ENCODE peak calls at places on chromosomes 4 and X, in four cellular contexts. Q is neural crest cell, E is AG10803, W is non-pigmented ciliary epithelial cell. O is an unnamed sample.

GRCh38 chr4:152731997-152732396 is 47.5 kb downstream of the TIGD4 start:
- DNase-seq in E (no peak), W (no peak), Q (no peak), O (no peak)

GRCh38 chr4:2786152-2786671 is 6.7 kb upstream of the SH3BP2 start:
- DNase-seq in E (no peak), Q (no peak), W (no peak), O (no peak)

GRCh38 chrX:147602297-147602696 is 309.4 kb upstream of the FMR1 start:
- DNase-seq in Q (no peak), E (no peak), W (no peak), O (peak)

GRCh38 chr4:156512622-156513021 is 459.0 kb downstream of the PDGFC start:
- DNase-seq in Q (no peak), W (no peak), E (peak), O (no peak)

GRCh38 chr4:22202351-22203343 is 254.1 kb upstream of the KCNIP4 start:
- DNase-seq in Q (no peak), W (no peak), E (no peak), O (no peak)

GRCh38 chr4:8261851-8262535 is 7.6 kb upstream of the HTRA3 start:
- DNase-seq in Q (no peak), E (no peak), W (peak), O (no peak)

GRCh38 chr4:126799471-126799870 is 833.3 kb upstream of the INTU start:
- DNase-seq in Q (no peak), E (peak), W (no peak), O (no peak)

GRCh38 chrX:115341421-115341820 is 51.9 kb downstream of the LUZP4 start:
- DNase-seq in Q (no peak), W (no peak), E (no peak), O (no peak)

GRCh38 chr4:72418458-72418857 is 150.6 kb downstream of the ADAMTS3 start:
- DNase-seq in E (peak), W (peak), Q (no peak), O (peak)

GRCh38 chr4:1855334-1856070 is 454 bp downstream of the LETM1 start:
- DNase-seq in W (no peak), E (no peak), Q (no peak), O (no peak)

GRCh38 chr4:95548738-95549245 is at the start of gene UNC5C:
- DNase-seq in Q (peak), E (peak), W (no peak), O (peak)

GRCh38 chrX:41137589-41137988 is 52.3 kb downstream of the USP9X start:
- DNase-seq in E (no peak), W (no peak), Q (no peak), O (no peak)

GRCh38 chr4:105434940-105435339 is 38.9 kb downstream of the PPA2 start:
- DNase-seq in E (no peak), Q (no peak), W (no peak), O (no peak)

GRCh38 chrX:46587158-46587557 is 13.6 kb downstream of the CHST7 start:
- DNase-seq in Q (no peak), E (peak), W (no peak), O (no peak)

GRCh38 chr4:15504041-15504440 is 34.4 kb downstream of the CC2D2A start:
- DNase-seq in E (peak), W (no peak), Q (no peak), O (no peak)

GRCh38 chr4:107253090-107253489 is 217.0 kb upstream of the DKK2 start:
- DNase-seq in Q (no peak), W (no peak), E (no peak), O (no peak)

GRCh38 chr4:929096-929765 is 2.9 kb downstream of the GAK start:
- DNase-seq in Q (no peak), W (no peak), E (no peak), O (no peak)

GRCh38 chr4:81631958-81632439 is 160.3 kb upstream of the RASGEF1B start:
- DNase-seq in W (peak), E (peak), Q (no peak), O (no peak)

GRCh38 chr4:38230121-38230728 is 270.0 kb downstream of the PTTG2 start:
- DNase-seq in E (no peak), W (no peak), Q (no peak), O (no peak)

GRCh38 chr4:189088783-189089182 is 851.9 kb upstream of the FRG1 start:
- DNase-seq in Q (no peak), E (peak), W (no peak), O (no peak)